ENCODE peak calls at places on chromosomes 5 and 9, in four cellular contexts. M is EH; C is stimulated activated CD4-positive, alpha-beta T cell treated with anti-CD3 and anti-CD28 coated beads, Interleukin-15, amount 100 ng/mL, for 1 hour; J is T-cell. Z is an unnamed sample.

GRCh38 chr5:94618029-94618492 is 343 bp downstream of the KIAA0825 start:
- DNase-seq in M (peak; percentile 78), J (no peak), C (no peak), Z (peak; percentile 83)

GRCh38 chr9:90814355-90814754 is 12.7 kb downstream of the SYK start:
- DNase-seq in C (no peak), J (no peak), M (no peak), Z (no peak)

GRCh38 chr9:5269249-5269715 is 35.2 kb downstream of the RLN2 start:
- DNase-seq in J (no peak), C (no peak), M (peak; percentile 76), Z (peak; percentile 19)

GRCh38 chr5:67383451-67383850 is 186.9 kb upstream of the CD180 start:
- DNase-seq in C (no peak), J (no peak), M (no peak), Z (no peak)

GRCh38 chr5:14859980-14860379 is 11.6 kb downstream of the ANKH start:
- DNase-seq in M (no peak), J (no peak), C (no peak), Z (no peak)

GRCh38 chr9:69097053-69097452 is 61.5 kb downstream of the FXN start:
- DNase-seq in C (no peak), M (peak; percentile 87), J (no peak), Z (peak; percentile 61)

GRCh38 chr5:60842859-60843692 is 993 bp downstream of the ELOVL7 start:
- DNase-seq in C (no peak), M (peak; percentile 21), J (no peak), Z (peak; percentile 38)

GRCh38 chr9:136532799-136533774 is 12.8 kb downstream of the NOTCH1 start:
- DNase-seq in C (peak; percentile 38), M (no peak), J (peak; percentile 67), Z (no peak)

GRCh38 chr9:112326194-112326593 is 7.2 kb downstream of the PTBP3 start:
- DNase-seq in M (no peak), J (no peak), C (no peak), Z (no peak)

GRCh38 chr5:149828161-149829011 is 98.3 kb downstream of the PPARGC1B start:
- DNase-seq in M (peak; percentile 92), J (peak; percentile 74), C (peak; percentile 73), Z (peak; percentile 91)